ENCODE peak calls at places on chromosomes 4 and X, in six cellular contexts. N is HCT116, J is HepG2, I is K562, F is H1, P is GM12878. W is an unnamed sample.
A peak's percentile ranks its signal among the peaks of the same experiment; 100 is the strongest.

GRCh38 chrX:87409113-87409841 is 108.3 kb upstream of the KLHL4 start:
- DNase-seq in J (peak; percentile 15), F (no peak), P (no peak), I (peak; percentile 48), N (no peak), W (no peak)

GRCh38 chr4:68451246-68452211 is 4.3 kb downstream of the TMPRSS11E start:
- DNase-seq in P (no peak), N (no peak), J (no peak), I (no peak), F (no peak), W (no peak)

GRCh38 chr4:169116270-169116901 is 106.3 kb upstream of the CBR4 start:
- DNase-seq in F (no peak), N (no peak), I (no peak), P (no peak), J (no peak), W (no peak)

GRCh38 chrX:154458954-154459829 is 1.1 kb downstream of the PLXNA3 start:
- DNase-seq in P (no peak), F (no peak), J (no peak), I (no peak), N (no peak), W (peak; percentile 70)

GRCh38 chr4:102439835-102440234 is 61.3 kb upstream of the NFKB1 start:
- DNase-seq in P (no peak), I (peak; percentile 13), J (peak; percentile 61), F (no peak), N (no peak), W (peak; percentile 22)

GRCh38 chr4:8832130-8832930 is 39.3 kb downstream of the HMX1 start:
- DNase-seq in P (no peak), I (no peak), N (no peak), F (peak; percentile 44), J (no peak), W (no peak)

GRCh38 chr4:61292322-61292721 is 92.2 kb downstream of the ADGRL3 start:
- DNase-seq in F (no peak), J (no peak), I (no peak), P (no peak), N (no peak), W (no peak)

GRCh38 chrX:134999469-134999868 is 8.7 kb downstream of the SMIM10 start:
- DNase-seq in F (no peak), P (peak; percentile 2), N (peak; percentile 51), J (peak; percentile 44), I (peak; percentile 30), W (peak; percentile 45)

GRCh38 chr4:160319868-160320260 is 1217.0 kb downstream of the RAPGEF2 start:
- DNase-seq in F (no peak), J (no peak), N (no peak), P (no peak), I (no peak), W (no peak)

GRCh38 chr4:2266181-2266580 is 4.3 kb upstream of the MXD4 start:
- DNase-seq in N (no peak), I (no peak), F (no peak), P (no peak), J (no peak), W (peak; percentile 48)

GRCh38 chr4:135408109-135408508 is 1206.5 kb upstream of the PABPC4L start:
- DNase-seq in N (no peak), P (no peak), J (no peak), I (no peak), F (no peak), W (peak; percentile 1)

GRCh38 chr4:119103263-119103662 is 32.4 kb upstream of the MYOZ2 start:
- DNase-seq in J (peak; percentile 31), I (no peak), N (peak; percentile 85), F (no peak), P (no peak), W (no peak)

GRCh38 chr4:23219779-23220408 is 527.2 kb downstream of the GBA3 start:
- DNase-seq in N (no peak), F (no peak), J (no peak), I (no peak), P (no peak), W (no peak)

GRCh38 chrX:40158036-40158706 is 60.4 kb upstream of the BCOR start:
- DNase-seq in I (no peak), N (no peak), J (no peak), P (no peak), F (peak; percentile 63), W (no peak)

GRCh38 chr4:121252224-121252806 is 88.2 kb upstream of the TNIP3 start:
- DNase-seq in P (no peak), F (peak; percentile 63), N (peak; percentile 48), J (peak; percentile 51), I (peak; percentile 67), W (peak; percentile 66)

GRCh38 chr4:112813790-112814189 is 176.8 kb downstream of the LARP7 start:
- DNase-seq in N (no peak), P (peak; percentile 67), I (no peak), J (no peak), F (no peak), W (no peak)

GRCh38 chr4:6092131-6092530 is 73.9 kb upstream of the C4orf50 start:
- DNase-seq in I (no peak), J (no peak), F (no peak), N (no peak), P (no peak), W (no peak)

GRCh38 chr4:185992585-185992984 is 76.4 kb upstream of the TLR3 start:
- DNase-seq in P (no peak), N (no peak), J (no peak), I (no peak), F (no peak), W (no peak)

DNA sequence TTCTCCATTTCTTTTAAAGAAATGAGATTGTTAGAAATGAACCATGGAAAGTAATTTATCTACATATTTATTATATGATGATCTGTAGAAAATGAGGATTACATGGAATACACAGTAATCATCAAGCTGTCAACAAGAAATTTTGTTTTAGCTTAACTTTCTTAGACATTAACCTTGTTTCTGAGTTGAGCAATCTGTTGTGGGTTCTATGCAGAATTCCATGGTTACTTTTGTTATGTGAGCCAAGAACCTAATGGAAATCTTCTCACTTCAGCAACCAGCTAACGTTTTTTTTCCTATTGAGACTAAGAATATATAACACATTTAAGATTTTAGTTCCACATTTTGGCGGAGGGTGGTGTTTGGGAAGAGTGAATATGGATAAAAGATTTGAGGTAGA is 136.1 kb upstream of the SLC4A4 start:
- DNase-seq in I (no peak), J (no peak), N (no peak), F (no peak), P (no peak), W (no peak)
- TF ChIP-seq YY1 in I (no peak), J (no peak), N (no peak), F (no peak), P (no peak), W (no peak)

GRCh38 chrX:1462596-1463251 is 10.0 kb upstream of the ASMTL start:
- DNase-seq in J (no peak), P (no peak), I (peak; percentile 30), F (peak; percentile 26), N (no peak), W (no peak)

GRCh38 chrX:1466232-1466661 is 13.5 kb upstream of the ASMTL start:
- DNase-seq in P (no peak), N (no peak), F (peak; percentile 43), J (no peak), I (no peak), W (no peak)

GRCh38 chrX:1465261-1466231 is 12.8 kb upstream of the ASMTL start:
- DNase-seq in P (no peak), F (peak; percentile 44), I (no peak), J (no peak), N (no peak), W (no peak)

GRCh38 chrX:1463581-1464281 is 11.0 kb upstream of the ASMTL start:
- DNase-seq in P (no peak), F (peak; percentile 38), I (no peak), J (no peak), N (no peak), W (no peak)

DNA sequence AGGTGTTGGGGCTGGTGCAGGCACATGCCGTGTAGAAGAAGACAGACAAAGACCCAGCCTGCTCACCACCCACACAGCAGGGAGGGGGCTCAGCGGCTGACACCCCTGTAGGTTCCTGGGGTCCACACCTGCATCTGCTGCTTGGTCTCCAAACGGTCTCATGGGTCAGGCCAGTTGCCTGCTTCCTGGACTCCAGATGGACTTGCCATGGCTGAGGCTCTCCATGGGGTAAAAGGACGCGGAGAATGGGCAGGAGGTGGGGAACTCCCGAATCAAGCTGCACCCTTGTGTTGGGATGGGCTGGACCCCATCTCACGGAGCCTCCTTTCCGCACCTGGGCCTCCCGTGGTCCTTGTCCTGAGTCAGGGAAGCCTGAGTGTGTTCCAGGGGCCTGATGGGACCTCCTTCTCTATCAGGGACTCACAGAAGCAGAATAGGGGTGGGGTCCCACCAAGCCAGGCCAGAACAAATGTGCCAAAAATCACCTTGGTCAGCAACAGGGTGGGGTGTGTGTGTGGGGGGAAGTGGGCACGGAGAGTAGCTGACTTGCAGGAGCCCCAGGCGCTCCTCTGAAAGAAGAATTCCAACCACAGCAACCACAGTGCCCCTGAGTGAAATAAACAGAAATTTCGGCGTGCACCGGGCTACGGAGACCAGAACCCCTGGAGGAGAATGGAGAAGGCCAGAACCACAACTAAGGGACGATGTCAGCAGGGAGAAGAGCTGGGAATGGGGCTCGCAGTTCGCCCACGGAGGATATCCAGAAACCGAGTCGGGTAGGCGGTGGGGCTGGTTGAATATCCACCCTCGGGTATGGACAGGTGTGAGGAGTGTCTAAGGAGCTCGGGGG is 11.8 kb upstream of the ASMTL start:
- DNase-seq in F (peak; percentile 35), P (no peak), I (no peak), J (no peak), N (no peak), W (no peak)
- H3K27ac ChIP-seq in F (no peak overlapping the region), P (no peak overlapping the region), I (no peak overlapping the region), J (no peak overlapping the region), N (no peak overlapping the region), W (no peak overlapping the region)

GRCh38 chr4:26330186-26330787 is 9.5 kb downstream of the RBPJ start:
- DNase-seq in J (peak; percentile 64), P (no peak), F (no peak), N (peak; percentile 53), I (peak; percentile 42), W (peak; percentile 51)
- TF ChIP-seq YY1 in J (no peak), P (no peak), F (no peak), N (no peak), I (no peak), W (no peak)

GRCh38 chr4:155846929-155847328 is 19.1 kb downstream of the ASIC5 start:
- DNase-seq in P (no peak), I (no peak), J (no peak), F (no peak), N (no peak), W (no peak)
- H3K27ac ChIP-seq in P (no peak overlapping the region), I (no peak overlapping the region), J (no peak overlapping the region), F (no peak overlapping the region), N (no peak overlapping the region), W (no peak overlapping the region)

GRCh38 chrX:46904626-46905025 is 7.6 kb upstream of the JADE3 start:
- DNase-seq in I (no peak), P (no peak), N (no peak), J (no peak), F (no peak), W (no peak)

GRCh38 chrX:46898207-46898606 is 14.0 kb upstream of the JADE3 start:
- DNase-seq in N (no peak), J (no peak), I (no peak), P (no peak), F (no peak), W (no peak)

GRCh38 chrX:46903458-46904242 is 8.6 kb upstream of the JADE3 start:
- DNase-seq in P (peak; percentile 48), J (peak; percentile 69), N (peak; percentile 52), I (peak; percentile 46), F (peak; percentile 69), W (peak; percentile 82)
- TF ChIP-seq YY1 in P (peak; percentile 11), J (peak; percentile 10), N (no peak), I (no peak), F (no peak), W (no peak)

W was measured in SK-N-SH.